ENCODE peak calls at places on chromosomes 6 and 20, in eight cellular contexts. One of them, this sample, is unnamed.

GRCh38 chr20:48626226-48626937 is 201.4 kb downstream of the PREX1 start:
- DNase-seq in T-cell: peak; percentile 32
- DNase-seq in HFF-Myc: no peak
- DNase-seq in MCF 10A: peak; percentile 50
- DNase-seq in CD4-positive, alpha-beta T cell: no peak
- DNase-seq in brain microvascular endothelial cell: no peak
- DNase-seq in effector CD8-positive, alpha-beta T cell: no peak
- DNase-seq in NCI-H2081: no peak
- DNase-seq in this sample: peak; percentile 74

GRCh38 chr6:141158740-141159139 is 974.0 kb upstream of the GJE1 start:
- DNase-seq in T-cell: no peak
- DNase-seq in HFF-Myc: no peak
- DNase-seq in MCF 10A: no peak
- DNase-seq in CD4-positive, alpha-beta T cell: no peak
- DNase-seq in brain microvascular endothelial cell: no peak
- DNase-seq in effector CD8-positive, alpha-beta T cell: no peak
- DNase-seq in NCI-H2081: no peak
- DNase-seq in this sample: no peak

GRCh38 chr20:17849111-17849900 is 119.3 kb downstream of the SNX5 start:
- DNase-seq in T-cell: no peak
- DNase-seq in HFF-Myc: no peak
- DNase-seq in MCF 10A: no peak
- DNase-seq in CD4-positive, alpha-beta T cell: no peak
- DNase-seq in brain microvascular endothelial cell: no peak
- DNase-seq in effector CD8-positive, alpha-beta T cell: no peak
- DNase-seq in NCI-H2081: no peak
- DNase-seq in this sample: no peak

GRCh38 chr20:50020283-50020682 is 37.5 kb downstream of the SNAI1 start:
- DNase-seq in T-cell: no peak
- DNase-seq in HFF-Myc: no peak
- DNase-seq in MCF 10A: peak; percentile 86
- DNase-seq in CD4-positive, alpha-beta T cell: no peak
- DNase-seq in brain microvascular endothelial cell: peak; percentile 24
- DNase-seq in effector CD8-positive, alpha-beta T cell: no peak
- DNase-seq in NCI-H2081: no peak
- DNase-seq in this sample: no peak

GRCh38 chr20:49052334-49052733 is 6.2 kb downstream of the CSE1L start:
- DNase-seq in T-cell: no peak
- DNase-seq in HFF-Myc: no peak
- DNase-seq in MCF 10A: no peak
- DNase-seq in CD4-positive, alpha-beta T cell: no peak
- DNase-seq in brain microvascular endothelial cell: peak; percentile 10
- DNase-seq in effector CD8-positive, alpha-beta T cell: no peak
- DNase-seq in NCI-H2081: no peak
- DNase-seq in this sample: no peak

GRCh38 chr20:37941332-37941731 is 38.4 kb downstream of the VSTM2L start:
- DNase-seq in T-cell: no peak
- DNase-seq in HFF-Myc: no peak
- DNase-seq in MCF 10A: no peak
- DNase-seq in CD4-positive, alpha-beta T cell: no peak
- DNase-seq in brain microvascular endothelial cell: no peak
- DNase-seq in effector CD8-positive, alpha-beta T cell: no peak
- DNase-seq in NCI-H2081: no peak
- DNase-seq in this sample: no peak

GRCh38 chr20:8616792-8617191 is 452.1 kb upstream of the PLCB4 start:
- DNase-seq in T-cell: no peak
- DNase-seq in HFF-Myc: no peak
- DNase-seq in MCF 10A: no peak
- DNase-seq in CD4-positive, alpha-beta T cell: no peak
- DNase-seq in brain microvascular endothelial cell: no peak
- DNase-seq in effector CD8-positive, alpha-beta T cell: no peak
- DNase-seq in NCI-H2081: no peak
- DNase-seq in this sample: no peak

GRCh38 chr20:23609486-23610109 is 3.9 kb upstream of the CST9 start:
- DNase-seq in T-cell: no peak
- DNase-seq in HFF-Myc: no peak
- DNase-seq in MCF 10A: no peak
- DNase-seq in CD4-positive, alpha-beta T cell: no peak
- DNase-seq in brain microvascular endothelial cell: no peak
- DNase-seq in effector CD8-positive, alpha-beta T cell: no peak
- DNase-seq in NCI-H2081: no peak
- DNase-seq in this sample: no peak

GRCh38 chr6:89007209-89008001 is 44.0 kb upstream of the RNGTT start:
- DNase-seq in T-cell: no peak
- DNase-seq in HFF-Myc: no peak
- DNase-seq in MCF 10A: peak; percentile 63
- DNase-seq in CD4-positive, alpha-beta T cell: no peak
- DNase-seq in brain microvascular endothelial cell: peak; percentile 1
- DNase-seq in effector CD8-positive, alpha-beta T cell: no peak
- DNase-seq in NCI-H2081: peak; percentile 30
- DNase-seq in this sample: no peak

GRCh38 chr20:42634096-42634495 is 555.6 kb downstream of the PTPRT start:
- DNase-seq in T-cell: no peak
- DNase-seq in HFF-Myc: no peak
- DNase-seq in MCF 10A: no peak
- DNase-seq in CD4-positive, alpha-beta T cell: no peak
- DNase-seq in brain microvascular endothelial cell: no peak
- DNase-seq in effector CD8-positive, alpha-beta T cell: no peak
- DNase-seq in NCI-H2081: no peak
- DNase-seq in this sample: no peak

GRCh38 chr6:21965953-21966539 is 330.8 kb downstream of the PRL start:
- DNase-seq in T-cell: no peak
- DNase-seq in HFF-Myc: no peak
- DNase-seq in MCF 10A: no peak
- DNase-seq in CD4-positive, alpha-beta T cell: no peak
- DNase-seq in brain microvascular endothelial cell: no peak
- DNase-seq in effector CD8-positive, alpha-beta T cell: no peak
- DNase-seq in NCI-H2081: no peak
- DNase-seq in this sample: no peak

GRCh38 chr20:17959257-17959627 is 9.4 kb downstream of the SNX5 start:
- DNase-seq in T-cell: no peak
- DNase-seq in HFF-Myc: no peak
- DNase-seq in MCF 10A: no peak
- DNase-seq in CD4-positive, alpha-beta T cell: no peak
- DNase-seq in brain microvascular endothelial cell: no peak
- DNase-seq in effector CD8-positive, alpha-beta T cell: no peak
- DNase-seq in NCI-H2081: no peak
- DNase-seq in this sample: no peak

GRCh38 chr20:62285722-62286121 is 17.1 kb upstream of the ADRM1 start:
- DNase-seq in T-cell: no peak
- DNase-seq in HFF-Myc: no peak
- DNase-seq in MCF 10A: no peak
- DNase-seq in CD4-positive, alpha-beta T cell: no peak
- DNase-seq in brain microvascular endothelial cell: no peak
- DNase-seq in effector CD8-positive, alpha-beta T cell: no peak
- DNase-seq in NCI-H2081: no peak
- DNase-seq in this sample: no peak

GRCh38 chr6:28943557-28944411 is 20.0 kb upstream of the TRIM27 start:
- DNase-seq in T-cell: peak; percentile 42
- DNase-seq in HFF-Myc: peak; percentile 55
- DNase-seq in MCF 10A: peak; percentile 78
- DNase-seq in CD4-positive, alpha-beta T cell: peak; percentile 50
- DNase-seq in brain microvascular endothelial cell: peak; percentile 60
- DNase-seq in effector CD8-positive, alpha-beta T cell: peak; percentile 15
- DNase-seq in NCI-H2081: peak; percentile 80
- DNase-seq in this sample: no peak

GRCh38 chr6:105459049-105459448 is 56.2 kb upstream of the PREP start:
- DNase-seq in T-cell: peak; percentile 11
- DNase-seq in HFF-Myc: no peak
- DNase-seq in MCF 10A: peak; percentile 53
- DNase-seq in CD4-positive, alpha-beta T cell: no peak
- DNase-seq in brain microvascular endothelial cell: peak; percentile 32
- DNase-seq in effector CD8-positive, alpha-beta T cell: no peak
- DNase-seq in NCI-H2081: no peak
- DNase-seq in this sample: peak; percentile 30

GRCh38 chr20:36591854-36592641 is 13.5 kb upstream of the RAB5IF start:
- DNase-seq in T-cell: peak; percentile 24
- DNase-seq in HFF-Myc: no peak
- DNase-seq in MCF 10A: peak; percentile 47
- DNase-seq in CD4-positive, alpha-beta T cell: peak; percentile 53
- DNase-seq in brain microvascular endothelial cell: no peak
- DNase-seq in effector CD8-positive, alpha-beta T cell: peak; percentile 15
- DNase-seq in NCI-H2081: no peak
- DNase-seq in this sample: peak; percentile 46

GRCh38 chr6:76742919-76743318 is 670.5 kb upstream of the IMPG1 start:
- DNase-seq in T-cell: no peak
- DNase-seq in HFF-Myc: no peak
- DNase-seq in MCF 10A: no peak
- DNase-seq in CD4-positive, alpha-beta T cell: no peak
- DNase-seq in brain microvascular endothelial cell: peak; percentile 72
- DNase-seq in effector CD8-positive, alpha-beta T cell: no peak
- DNase-seq in NCI-H2081: no peak
- DNase-seq in this sample: no peak

GRCh38 chr20:63706027-63706695 is 1.6 kb downstream of the ARFRP1 start:
- DNase-seq in T-cell: no peak
- DNase-seq in HFF-Myc: no peak
- DNase-seq in MCF 10A: no peak
- DNase-seq in CD4-positive, alpha-beta T cell: no peak
- DNase-seq in brain microvascular endothelial cell: no peak
- DNase-seq in effector CD8-positive, alpha-beta T cell: no peak
- DNase-seq in NCI-H2081: no peak
- DNase-seq in this sample: no peak

GRCh38 chr20:5674176-5674660 is 76.0 kb upstream of the SHLD1 start:
- DNase-seq in T-cell: no peak
- DNase-seq in HFF-Myc: no peak
- DNase-seq in MCF 10A: peak; percentile 73
- DNase-seq in CD4-positive, alpha-beta T cell: no peak
- DNase-seq in brain microvascular endothelial cell: no peak
- DNase-seq in effector CD8-positive, alpha-beta T cell: no peak
- DNase-seq in NCI-H2081: no peak
- DNase-seq in this sample: no peak

GRCh38 chr6:88538849-88539571 is 372.9 kb upstream of the CNR1 start:
- DNase-seq in T-cell: no peak
- DNase-seq in HFF-Myc: no peak
- DNase-seq in MCF 10A: no peak
- DNase-seq in CD4-positive, alpha-beta T cell: no peak
- DNase-seq in brain microvascular endothelial cell: no peak
- DNase-seq in effector CD8-positive, alpha-beta T cell: no peak
- DNase-seq in NCI-H2081: no peak
- DNase-seq in this sample: no peak

GRCh38 chr20:43725666-43726065 is 1.1 kb downstream of the GTSF1L start:
- DNase-seq in T-cell: no peak
- DNase-seq in HFF-Myc: no peak
- DNase-seq in MCF 10A: no peak
- DNase-seq in CD4-positive, alpha-beta T cell: no peak
- DNase-seq in brain microvascular endothelial cell: no peak
- DNase-seq in effector CD8-positive, alpha-beta T cell: no peak
- DNase-seq in NCI-H2081: no peak
- DNase-seq in this sample: no peak

GRCh38 chr6:34236423-34237315 is at the start of gene HMGA1:
- DNase-seq in T-cell: peak; percentile 88
- DNase-seq in HFF-Myc: no peak
- DNase-seq in MCF 10A: peak; percentile 92
- DNase-seq in CD4-positive, alpha-beta T cell: peak; percentile 88
- DNase-seq in brain microvascular endothelial cell: peak; percentile 68
- DNase-seq in effector CD8-positive, alpha-beta T cell: peak; percentile 88
- DNase-seq in NCI-H2081: peak; percentile 92
- DNase-seq in this sample: peak; percentile 88

GRCh38 chr6:26175428-26176181 is 88.4 kb downstream of the HFE start:
- DNase-seq in T-cell: no peak
- DNase-seq in HFF-Myc: peak; percentile 58
- DNase-seq in MCF 10A: peak; percentile 82
- DNase-seq in CD4-positive, alpha-beta T cell: peak; percentile 54
- DNase-seq in brain microvascular endothelial cell: peak; percentile 56
- DNase-seq in effector CD8-positive, alpha-beta T cell: peak; percentile 4
- DNase-seq in NCI-H2081: peak; percentile 47
- DNase-seq in this sample: peak; percentile 27

GRCh38 chr6:45896783-45897441 is 118.7 kb downstream of the CLIC5 start:
- DNase-seq in T-cell: no peak
- DNase-seq in HFF-Myc: peak; percentile 49
- DNase-seq in MCF 10A: peak; percentile 33
- DNase-seq in CD4-positive, alpha-beta T cell: no peak
- DNase-seq in brain microvascular endothelial cell: no peak
- DNase-seq in effector CD8-positive, alpha-beta T cell: no peak
- DNase-seq in NCI-H2081: no peak
- DNase-seq in this sample: no peak